ENCODE peak calls at places on chromosomes 7 and 10, in five cellular contexts. L is MG63; F is CD4-positive, CD25-positive, alpha-beta regulatory T cell; C is Panc1; Z is heart right ventricle. W is an unnamed sample. For H3K9me3, the result is how much of the 10 kb centered on the place peaks cover.

GRCh38 chr10:75633568-75633967 is 202.1 kb downstream of the LRMDA start:
- DNase-seq in L (no peak), F (no peak), C (no peak), Z (no peak), W (no peak)

GRCh38 chr7:120780938-120781337 is 77.0 kb downstream of the TSPAN12 start:
- DNase-seq in L (no peak), F (no peak), C (no peak), Z (no peak), W (no peak)

GRCh38 chr7:34133356-34133982 is 228.1 kb downstream of the BMPER start:
- DNase-seq in L (peak), F (no peak), C (no peak), Z (no peak), W (no peak)

GRCh38 chr7:139673230-139673629 is 104.6 kb downstream of the HIPK2 start:
- DNase-seq in L (no peak), F (peak), C (no peak), Z (no peak), W (no peak)

GRCh38 chr10:88245974-88246511 is 337.1 kb downstream of the RNLS start:
- DNase-seq in L (peak), F (no peak), C (no peak), Z (peak), W (no peak)

GRCh38 chr7:159032310-159032709 is 112.4 kb downstream of the VIPR2 start:
- DNase-seq in L (no peak), F (no peak), C (no peak), Z (no peak), W (no peak)

GRCh38 chr10:27451054-27451453 is 53.0 kb upstream of the RAB18 start:
- DNase-seq in L (no peak), F (no peak), C (no peak), Z (no peak), W (no peak)

GRCh38 chr10:92735938-92736337 is 46.2 kb downstream of the HHEX start:
- DNase-seq in L (no peak), F (no peak), C (no peak), Z (no peak), W (no peak)

GRCh38 chr7:70738080-70738479 is 393.9 kb upstream of the GALNT17 start:
- DNase-seq in L (peak), F (no peak), C (no peak), Z (no peak), W (no peak)

GRCh38 chr10:87847550-87847949 is 15.8 kb downstream of the KLLN start:
- DNase-seq in L (no peak), F (no peak), C (no peak), Z (no peak), W (no peak)

GRCh38 chr7:128425851-128426250 is 16.1 kb upstream of the IMPDH1 start:
- DNase-seq in L (peak), F (peak), C (peak), Z (peak), W (peak)

GRCh38 chr10:129517680-129518057 is 50.6 kb downstream of the MGMT start:
- DNase-seq in L (no peak), F (no peak), C (no peak), Z (no peak), W (peak)

GRCh38 chr10:62083413-62083794 is 181.9 kb downstream of the ARID5B start:
- DNase-seq in L (no peak), F (no peak), C (no peak), Z (peak), W (no peak)

GRCh38 chr7:27961255-27961654 is 219.3 kb downstream of the JAZF1 start:
- DNase-seq in L (peak), F (no peak), C (peak), Z (no peak), W (no peak)

GRCh38 chr7:139720705-139721231 is 57.0 kb downstream of the HIPK2 start:
- DNase-seq in L (peak), F (peak), C (no peak), Z (no peak), W (peak)

GRCh38 chr7:140295224-140295623 is 103.1 kb downstream of the SLC37A3 start:
- DNase-seq in L (no peak), F (no peak), C (no peak), Z (no peak), W (peak)

GRCh38 chr10:60955957-60956425 is 12.0 kb upstream of the RHOBTB1 start:
- DNase-seq in L (no peak), F (no peak), C (peak), Z (no peak), W (no peak)

GRCh38 chr7:131546583-131547111 is 9.8 kb downstream of the PODXL start:
- DNase-seq in L (peak), F (peak), C (no peak), Z (no peak), W (no peak)

GRCh38 chr10:123451607-123452245 is 214.4 kb upstream of the GPR26 start:
- DNase-seq in L (no peak), F (no peak), C (no peak), Z (no peak), W (no peak)

GRCh38 chr7:138665249-138665648 is 35.9 kb downstream of the SVOPL start:
- DNase-seq in L (no peak), F (no peak), C (no peak), Z (no peak), W (no peak)

GRCh38 chr10:119079572-119080520 is 771 bp downstream of the EIF3A start:
- DNase-seq in L (peak), F (peak), C (no peak), Z (peak), W (peak)

GRCh38 chr10:35025916-35026315 is 64.2 kb downstream of the CUL2 start:
- DNase-seq in L (no peak), F (no peak), C (no peak), Z (no peak), W (no peak)

GRCh38 chr10:24488631-24489030 is 235.1 kb downstream of the ARHGAP21 start:
- DNase-seq in L (no peak), F (no peak), C (no peak), Z (no peak), W (no peak)

GRCh38 chr10:24483701-24484100 is 240.0 kb downstream of the ARHGAP21 start:
- DNase-seq in L (peak), F (peak), C (no peak), Z (no peak), W (no peak)

GRCh38 chr10:24485299-24485698 is 238.4 kb downstream of the ARHGAP21 start:
- DNase-seq in L (no peak), F (no peak), C (no peak), Z (no peak), W (no peak)

GRCh38 chr10:24481241-24481640 is 242.4 kb downstream of the ARHGAP21 start:
- DNase-seq in L (no peak), F (no peak), C (no peak), Z (no peak), W (no peak)

DNA sequence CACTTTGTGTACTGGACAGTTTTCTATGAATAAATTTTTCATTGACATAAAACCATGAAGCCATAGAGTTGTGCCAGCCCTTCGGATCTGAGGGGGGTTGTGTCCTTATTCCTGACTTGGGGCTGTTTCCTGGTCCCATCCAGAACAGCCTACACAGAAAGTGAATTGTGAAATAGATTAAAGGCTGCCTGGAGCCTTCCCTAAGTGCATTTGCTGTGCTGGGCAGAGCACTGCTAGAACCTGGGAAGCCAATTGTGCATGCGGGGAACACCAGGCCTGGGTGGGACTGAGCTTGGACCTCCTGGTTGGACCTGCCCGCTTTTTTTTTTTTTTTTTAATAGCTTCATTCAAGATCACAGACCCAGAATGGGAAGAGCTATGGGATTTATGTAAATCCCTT is 238.9 kb downstream of the ARHGAP21 start:
- DNase-seq in L (no peak), F (no peak), C (no peak), Z (no peak), W (no peak)
- H3K4me3 ChIP-seq in L (no peak), F (no peak), C (no peak), Z (no peak), W (no peak)

GRCh38 chr10:31707578-31708411 is 220.8 kb downstream of the ARHGAP12 start:
- DNase-seq in L (peak), F (peak), C (no peak), Z (peak), W (peak)
- H3K9me3 ChIP-seq in L (under half), F (under half), C (under half), Z (under half), W (under half)

GRCh38 chr10:99999319-100000108 is 10.2 kb downstream of the DNMBP start:
- DNase-seq in L (no peak), F (no peak), C (no peak), Z (no peak), W (no peak)

GRCh38 chr10:99995713-99996112 is 14.0 kb downstream of the DNMBP start:
- DNase-seq in L (no peak), F (no peak), C (no peak), Z (no peak), W (no peak)

GRCh38 chr10:99993994-99994689 is 15.6 kb downstream of the DNMBP start:
- DNase-seq in L (peak), F (peak), C (no peak), Z (peak), W (peak)

GRCh38 chr10:99994801-99995200 is 14.9 kb downstream of the DNMBP start:
- DNase-seq in L (no peak), F (no peak), C (no peak), Z (no peak), W (no peak)

DNA sequence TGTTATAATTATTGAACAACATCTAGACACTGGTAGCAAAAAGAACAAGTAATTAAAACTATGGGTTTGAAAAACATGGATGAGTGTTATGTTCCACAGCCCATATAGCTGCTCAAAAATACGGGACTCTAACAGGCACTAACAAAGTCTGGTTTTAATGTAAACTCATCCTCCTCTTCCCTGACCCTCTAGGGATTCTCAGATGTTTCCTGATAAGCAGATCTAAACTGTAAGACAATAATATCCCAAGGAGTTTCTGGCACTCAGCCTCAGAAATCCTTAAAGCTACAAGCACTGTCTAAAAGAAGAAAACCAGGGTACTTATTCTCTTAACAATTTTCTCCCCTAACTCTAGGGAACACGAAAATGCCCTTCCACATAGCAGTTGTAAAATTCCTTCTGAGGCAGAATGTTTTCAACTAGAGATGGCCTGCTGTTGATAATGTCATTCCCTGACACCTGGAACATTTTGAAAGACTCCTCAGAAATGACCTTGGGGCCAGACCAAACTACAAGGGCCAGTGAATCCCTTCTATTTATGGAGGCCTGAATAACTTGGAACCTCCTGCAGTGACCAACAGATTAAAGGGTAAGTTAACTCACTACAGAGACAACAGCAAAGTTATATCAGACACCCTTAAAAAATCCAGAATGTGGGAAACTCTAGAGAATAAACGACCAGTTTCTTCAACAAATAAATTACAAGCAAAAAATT is 12.7 kb downstream of the DNMBP start:
- DNase-seq in L (no peak), F (no peak), C (no peak), Z (peak), W (no peak)
- H3K4me3 ChIP-seq in L (no peak), F (no peak), C (no peak), Z (peak), W (no peak)

DNA sequence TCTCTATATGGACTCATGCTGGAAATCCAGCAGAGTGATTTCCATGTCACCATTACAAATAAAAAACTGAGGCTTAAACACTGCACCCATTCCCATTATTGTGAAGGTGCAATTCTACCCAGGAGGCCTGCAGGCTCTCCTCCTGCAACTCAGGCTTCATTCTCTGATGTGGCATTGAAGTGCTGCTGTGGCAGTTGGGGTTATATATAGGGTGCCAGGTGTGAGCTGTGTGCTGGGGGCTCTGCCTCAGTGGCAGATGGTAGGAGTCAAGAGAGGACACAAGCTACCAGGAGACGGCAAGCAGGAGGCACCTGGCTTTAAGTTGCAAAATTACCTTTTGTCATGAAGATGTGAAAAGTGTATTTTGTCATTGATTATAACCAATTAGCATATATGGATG is 21.3 kb downstream of the ZNF107 start:
- DNase-seq in L (no peak), F (no peak), C (no peak), Z (no peak), W (no peak)
- H3K9me3 ChIP-seq in L (under half), F (half or more), C (under half), Z (under half), W (under half)